ENCODE peak calls at places on chromosomes 7 and 10, in four cellular contexts. One of them, this sample, is unnamed.

GRCh38 chr7:132830941-132831340 is 250.9 kb downstream of the CHCHD3 start:
- DNase-seq in K562: no peak
- DNase-seq in GM12878: no peak
- DNase-seq in HepG2: no peak
- DNase-seq in this sample: no peak

GRCh38 chr10:7275761-7276440 is 134.9 kb downstream of the SFMBT2 start:
- DNase-seq in K562: no peak
- DNase-seq in GM12878: no peak
- DNase-seq in HepG2: no peak
- DNase-seq in this sample: no peak

GRCh38 chr7:1340031-1340430 is 107.4 kb downstream of the UNCX start:
- DNase-seq in K562: no peak
- DNase-seq in GM12878: no peak
- DNase-seq in HepG2: no peak
- DNase-seq in this sample: no peak

GRCh38 chr7:113824117-113824823 is 94.5 kb downstream of the PPP1R3A start:
- DNase-seq in K562: no peak
- DNase-seq in GM12878: no peak
- DNase-seq in HepG2: no peak
- DNase-seq in this sample: no peak

GRCh38 chr10:20976891-20977684 is 80.0 kb upstream of the NEBL start:
- DNase-seq in K562: no peak
- DNase-seq in GM12878: no peak
- DNase-seq in HepG2: no peak
- DNase-seq in this sample: peak

GRCh38 chr7:50837965-50838364 is 55.3 kb upstream of the GRB10 start:
- DNase-seq in K562: no peak
- DNase-seq in GM12878: no peak
- DNase-seq in HepG2: peak
- DNase-seq in this sample: no peak

GRCh38 chr10:96376483-96376882 is 17.7 kb upstream of the OPALIN start:
- DNase-seq in K562: no peak
- DNase-seq in GM12878: no peak
- DNase-seq in HepG2: no peak
- DNase-seq in this sample: no peak

GRCh38 chr10:44956176-44956575 is 3.4 kb upstream of the RASSF4 start:
- DNase-seq in K562: no peak
- DNase-seq in GM12878: no peak
- DNase-seq in HepG2: no peak
- DNase-seq in this sample: no peak

GRCh38 chr10:1629326-1630036 is 107.8 kb downstream of the ADARB2 start:
- DNase-seq in K562: no peak
- DNase-seq in GM12878: no peak
- DNase-seq in HepG2: no peak
- DNase-seq in this sample: peak

GRCh38 chr10:96703358-96703757 is 17.0 kb downstream of the PIK3AP1 start:
- DNase-seq in K562: no peak
- DNase-seq in GM12878: no peak
- DNase-seq in HepG2: no peak
- DNase-seq in this sample: no peak

GRCh38 chr7:47357863-47358262 is 224.0 kb downstream of the TNS3 start:
- DNase-seq in K562: no peak
- DNase-seq in GM12878: no peak
- DNase-seq in HepG2: no peak
- DNase-seq in this sample: no peak

GRCh38 chr10:55158643-55159042 is 357.6 kb upstream of the PCDH15 start:
- DNase-seq in K562: no peak
- DNase-seq in GM12878: no peak
- DNase-seq in HepG2: no peak
- DNase-seq in this sample: no peak

GRCh38 chr10:24414597-24414996 is 205.7 kb downstream of the KIAA1217 start:
- DNase-seq in K562: no peak
- DNase-seq in GM12878: no peak
- DNase-seq in HepG2: no peak
- DNase-seq in this sample: no peak

GRCh38 chr10:13276749-13277394 is 23.0 kb downstream of the PHYH start:
- DNase-seq in K562: no peak
- DNase-seq in GM12878: no peak
- DNase-seq in HepG2: no peak
- DNase-seq in this sample: no peak

GRCh38 chr10:86306628-86307278 is 59.8 kb downstream of the GRID1 start:
- DNase-seq in K562: peak
- DNase-seq in GM12878: no peak
- DNase-seq in HepG2: peak
- DNase-seq in this sample: peak

GRCh38 chr10:133372507-133372906 is 647 bp downstream of the ECHS1 start:
- DNase-seq in K562: peak
- DNase-seq in GM12878: no peak
- DNase-seq in HepG2: no peak
- DNase-seq in this sample: no peak

GRCh38 chr10:17265468-17265867 is 37.4 kb downstream of the VIM start:
- DNase-seq in K562: no peak
- DNase-seq in GM12878: no peak
- DNase-seq in HepG2: no peak
- DNase-seq in this sample: no peak

GRCh38 chr10:99403674-99404073 is 26.8 kb downstream of the GOT1 start:
- DNase-seq in K562: no peak
- DNase-seq in GM12878: no peak
- DNase-seq in HepG2: no peak
- DNase-seq in this sample: no peak

GRCh38 chr7:104960741-104961479 is 53.1 kb upstream of the KMT2E start:
- DNase-seq in K562: no peak
- DNase-seq in GM12878: peak
- DNase-seq in HepG2: no peak
- DNase-seq in this sample: no peak

GRCh38 chr7:130844811-130845580 is 111.0 kb upstream of the KLF14 start:
- DNase-seq in K562: no peak
- DNase-seq in GM12878: no peak
- DNase-seq in HepG2: no peak
- DNase-seq in this sample: no peak

GRCh38 chr7:74103219-74103772 is 19.7 kb downstream of the LIMK1 start:
- DNase-seq in K562: no peak
- DNase-seq in GM12878: no peak
- DNase-seq in HepG2: no peak
- DNase-seq in this sample: no peak

GRCh38 chr10:68742397-68742796 is 21.4 kb downstream of the CCAR1 start:
- DNase-seq in K562: no peak
- DNase-seq in GM12878: no peak
- DNase-seq in HepG2: no peak
- DNase-seq in this sample: no peak

GRCh38 chr7:30502470-30503251 is 2.0 kb downstream of the GGCT start:
- DNase-seq in K562: no peak
- DNase-seq in GM12878: no peak
- DNase-seq in HepG2: no peak
- DNase-seq in this sample: no peak
- TF ChIP-seq JUNB in K562: no peak
- TF ChIP-seq JUNB in GM12878: no peak
- TF ChIP-seq JUNB in HepG2: no peak
- TF ChIP-seq JUNB in this sample: no peak

DNA sequence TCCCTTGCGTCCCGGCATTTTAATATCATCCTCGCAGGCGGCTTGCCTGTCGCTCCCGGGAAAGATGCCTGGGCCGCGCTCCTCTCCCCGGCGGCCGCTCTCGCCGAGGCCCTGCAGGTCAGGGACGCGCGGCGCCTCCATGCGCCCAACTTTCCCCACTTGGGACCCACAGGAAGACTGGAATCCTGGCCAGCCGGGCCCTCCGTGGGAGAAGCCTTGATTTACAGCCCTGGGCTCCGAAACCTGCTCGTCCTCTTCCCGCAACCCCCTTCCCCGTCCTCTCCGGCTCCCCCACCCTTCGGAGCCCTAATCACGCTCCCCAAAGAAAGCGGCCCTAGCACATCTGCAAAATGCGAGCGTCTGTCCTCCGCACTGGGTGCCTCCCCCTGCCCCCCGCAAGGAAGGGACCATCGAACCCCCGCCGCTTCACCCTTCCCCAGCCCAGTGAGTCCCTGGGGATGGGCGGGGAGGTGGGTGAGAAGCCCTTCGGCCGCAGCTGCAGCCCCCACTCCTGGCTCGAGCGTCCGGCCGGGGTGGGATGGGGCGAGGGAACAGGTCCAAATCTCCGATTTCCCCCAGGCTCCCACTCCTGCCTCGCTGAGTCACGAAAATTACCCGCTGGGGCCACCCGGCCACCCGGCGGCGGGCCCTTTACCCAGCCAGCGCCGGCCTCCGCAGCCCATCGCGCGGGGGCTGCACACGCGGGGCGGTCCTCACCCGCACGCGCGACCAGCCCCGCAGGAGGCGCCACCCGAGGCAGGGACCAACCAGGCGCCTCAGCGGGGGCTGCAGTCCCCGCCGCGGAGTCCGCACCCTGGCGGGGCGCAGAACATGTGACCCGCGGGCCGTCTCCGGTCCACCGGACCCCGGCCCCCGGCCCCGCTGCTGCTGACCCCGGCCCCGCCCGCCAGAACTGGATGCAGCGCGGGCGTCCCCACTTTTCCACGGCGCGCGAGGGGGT is 695 bp downstream of the HSPA12A start:
- DNase-seq in K562: peak
- DNase-seq in GM12878: no peak
- DNase-seq in HepG2: no peak
- DNase-seq in this sample: peak
- TF ChIP-seq EZH2 in K562: no peak
- TF ChIP-seq EZH2 in GM12878: no peak
- TF ChIP-seq EZH2 in HepG2: peak
- TF ChIP-seq EZH2 in this sample: peak

GRCh38 chr10:72020914-72021754 is 56.9 kb downstream of the CHST3 start:
- DNase-seq in K562: no peak
- DNase-seq in GM12878: no peak
- DNase-seq in HepG2: no peak
- DNase-seq in this sample: no peak
- TF ChIP-seq CREB1 in K562: no peak
- TF ChIP-seq CREB1 in GM12878: no peak
- TF ChIP-seq CREB1 in HepG2: no peak
- TF ChIP-seq CREB1 in this sample: no peak

GRCh38 chr10:30384791-30385201 is 35.7 kb upstream of the MTPAP start:
- DNase-seq in K562: no peak
- DNase-seq in GM12878: no peak
- DNase-seq in HepG2: peak
- DNase-seq in this sample: peak

GRCh38 chr10:30386801-30387588 is 37.9 kb upstream of the MTPAP start:
- DNase-seq in K562: no peak
- DNase-seq in GM12878: no peak
- DNase-seq in HepG2: no peak
- DNase-seq in this sample: no peak

GRCh38 chr10:30384051-30384674 is 35.1 kb upstream of the MTPAP start:
- DNase-seq in K562: no peak
- DNase-seq in GM12878: no peak
- DNase-seq in HepG2: no peak
- DNase-seq in this sample: no peak

GRCh38 chr10:30379983-30380382 is 30.9 kb upstream of the MTPAP start:
- DNase-seq in K562: no peak
- DNase-seq in GM12878: no peak
- DNase-seq in HepG2: no peak
- DNase-seq in this sample: no peak

DNA sequence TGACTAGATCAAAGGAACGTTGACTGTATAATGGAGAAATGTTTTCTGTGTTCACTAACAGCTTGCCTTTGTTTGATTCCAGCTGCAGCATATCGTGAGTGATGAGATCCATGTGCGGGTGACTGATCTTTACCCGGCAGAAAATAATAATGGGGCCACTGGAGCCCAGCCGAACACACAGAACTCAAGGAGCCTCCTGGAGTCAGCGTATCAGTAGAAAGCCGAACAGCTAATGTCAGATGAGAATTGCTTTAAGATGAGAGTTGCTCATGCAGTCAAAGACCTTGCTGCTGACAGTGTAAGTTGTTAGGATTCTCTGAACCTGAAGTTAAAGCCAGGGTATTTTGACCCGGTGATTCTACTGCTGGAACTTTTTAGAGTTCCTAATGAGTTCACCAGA is 34.3 kb upstream of the MTPAP start:
- DNase-seq in K562: no peak
- DNase-seq in GM12878: no peak
- DNase-seq in HepG2: no peak
- DNase-seq in this sample: no peak
- TF ChIP-seq JUNB in K562: no peak
- TF ChIP-seq JUNB in GM12878: no peak
- TF ChIP-seq JUNB in HepG2: no peak
- TF ChIP-seq JUNB in this sample: no peak

GRCh38 chr10:123904834-123905409 is 13.3 kb upstream of the CPXM2 start:
- DNase-seq in K562: no peak
- DNase-seq in GM12878: no peak
- DNase-seq in HepG2: no peak
- DNase-seq in this sample: peak

GRCh38 chr10:123911866-123912265 is 20.3 kb upstream of the CPXM2 start:
- DNase-seq in K562: no peak
- DNase-seq in GM12878: no peak
- DNase-seq in HepG2: no peak
- DNase-seq in this sample: no peak

GRCh38 chr10:123906884-123907652 is 15.5 kb upstream of the CPXM2 start:
- DNase-seq in K562: no peak
- DNase-seq in GM12878: no peak
- DNase-seq in HepG2: no peak
- DNase-seq in this sample: no peak

GRCh38 chr10:123909866-123910265 is 18.3 kb upstream of the CPXM2 start:
- DNase-seq in K562: no peak
- DNase-seq in GM12878: no peak
- DNase-seq in HepG2: no peak
- DNase-seq in this sample: no peak

GRCh38 chr10:123908379-123908778 is 16.8 kb upstream of the CPXM2 start:
- DNase-seq in K562: no peak
- DNase-seq in GM12878: no peak
- DNase-seq in HepG2: no peak
- DNase-seq in this sample: no peak
- TF ChIP-seq EZH2 in K562: no peak
- TF ChIP-seq EZH2 in GM12878: no peak
- TF ChIP-seq EZH2 in HepG2: no peak
- TF ChIP-seq EZH2 in this sample: no peak

GRCh38 chr7:129160161-129160911 is 15.8 kb downstream of the TSPAN33 start:
- DNase-seq in K562: no peak
- DNase-seq in GM12878: no peak
- DNase-seq in HepG2: no peak
- DNase-seq in this sample: peak

GRCh38 chr7:129159539-129159938 is 15.0 kb downstream of the TSPAN33 start:
- DNase-seq in K562: no peak
- DNase-seq in GM12878: no peak
- DNase-seq in HepG2: no peak
- DNase-seq in this sample: no peak

GRCh38 chr7:129161524-129161923 is 17.0 kb downstream of the TSPAN33 start:
- DNase-seq in K562: no peak
- DNase-seq in GM12878: no peak
- DNase-seq in HepG2: no peak
- DNase-seq in this sample: no peak

GRCh38 chr7:129163875-129164544 is 19.5 kb downstream of the TSPAN33 start:
- DNase-seq in K562: peak
- DNase-seq in GM12878: no peak
- DNase-seq in HepG2: peak
- DNase-seq in this sample: peak

DNA sequence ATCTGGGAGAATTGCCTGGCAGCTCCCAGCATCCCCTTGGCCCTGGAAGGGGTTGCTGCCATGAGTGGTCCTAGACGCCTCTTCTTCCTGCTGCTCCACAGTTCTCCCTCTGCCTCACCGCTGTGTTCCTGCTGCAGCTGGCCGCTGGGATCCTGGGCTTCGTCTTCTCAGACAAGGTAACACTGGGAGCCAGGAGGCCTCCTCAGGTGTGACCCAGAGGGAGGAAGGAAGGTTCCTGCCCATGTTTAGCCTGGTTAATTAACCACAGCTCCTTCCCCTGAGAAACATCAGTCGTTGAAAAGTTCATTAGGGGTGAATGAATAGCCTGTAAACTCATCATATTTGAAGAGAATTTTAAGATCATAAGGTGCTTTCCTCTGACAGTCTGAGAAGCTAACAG is 18.2 kb downstream of the TSPAN33 start:
- DNase-seq in K562: no peak
- DNase-seq in GM12878: no peak
- DNase-seq in HepG2: no peak
- DNase-seq in this sample: no peak
- TF ChIP-seq CREB1 in K562: no peak
- TF ChIP-seq CREB1 in GM12878: no peak
- TF ChIP-seq CREB1 in HepG2: no peak
- TF ChIP-seq CREB1 in this sample: no peak

This sample was measured in GM23338.